ENCODE peak calls at places on chromosomes 5 and 9, in six cellular contexts. M, E, R, T, B and F are unnamed samples.

GRCh38 chr5:122099060-122099790 is 21.2 kb upstream of the LOX start:
- DNase-seq in M (no peak), E (no peak), R (peak), T (no peak), B (no peak), F (no peak)

GRCh38 chr5:77076961-77077820 is 9.9 kb downstream of the ZBED3 start:
- DNase-seq in M (peak), E (peak), R (peak), T (peak), B (peak), F (no peak)

GRCh38 chr9:85524531-85524930 is 217.2 kb downstream of the AGTPBP1 start:
- DNase-seq in M (no peak), E (no peak), R (peak), T (no peak), B (no peak), F (no peak)

GRCh38 chr5:123092696-123093095 is 3.7 kb downstream of the PRDM6 start:
- DNase-seq in M (no peak), E (no peak), R (no peak), T (no peak), B (no peak), F (no peak)

GRCh38 chr5:3269400-3270169 is 326.0 kb upstream of the IRX1 start:
- DNase-seq in M (no peak), E (peak), R (no peak), T (no peak), B (no peak), F (no peak)

GRCh38 chr5:6291961-6292360 is 86.4 kb downstream of the MED10 start:
- DNase-seq in M (no peak), E (no peak), R (peak), T (peak), B (no peak), F (peak)

GRCh38 chr5:76363385-76364261 is 39.5 kb upstream of the IQGAP2 start:
- DNase-seq in M (no peak), E (peak), R (no peak), T (peak), B (no peak), F (no peak)

GRCh38 chr9:401223-401622 is 186.6 kb downstream of the DOCK8 start:
- DNase-seq in M (no peak), E (no peak), R (no peak), T (no peak), B (no peak), F (no peak)

GRCh38 chr5:154865466-154866184 is 7.2 kb downstream of the CNOT8 start:
- DNase-seq in M (no peak), E (no peak), R (peak), T (no peak), B (no peak), F (no peak)

GRCh38 chr9:17783227-17783626 is 204.4 kb downstream of the SH3GL2 start:
- DNase-seq in M (no peak), E (no peak), R (peak), T (no peak), B (no peak), F (no peak)

GRCh38 chr5:54733101-54733500 is 215.5 kb downstream of the SNX18 start:
- DNase-seq in M (no peak), E (no peak), R (no peak), T (no peak), B (no peak), F (no peak)

GRCh38 chr9:122180633-122181032 is 20.9 kb downstream of the MORN5 start:
- DNase-seq in M (no peak), E (no peak), R (peak), T (no peak), B (peak), F (no peak)

GRCh38 chr9:106880863-106881262 is 17.9 kb downstream of the ZNF462 start:
- DNase-seq in M (no peak), E (no peak), R (peak), T (no peak), B (no peak), F (no peak)

GRCh38 chr5:179613460-179614071 is 9.9 kb downstream of the HNRNPH1 start:
- DNase-seq in M (no peak), E (no peak), R (no peak), T (no peak), B (no peak), F (no peak)

GRCh38 chr5:107985144-107985543 is 314.4 kb upstream of the EFNA5 start:
- DNase-seq in M (no peak), E (no peak), R (peak), T (peak), B (no peak), F (no peak)

GRCh38 chr9:98135558-98135934 is 16.5 kb upstream of the TRIM14 start:
- DNase-seq in M (no peak), E (no peak), R (no peak), T (no peak), B (no peak), F (no peak)

GRCh38 chr9:87578625-87579024 is 81.0 kb downstream of the DAPK1 start:
- DNase-seq in M (no peak), E (no peak), R (peak), T (no peak), B (no peak), F (no peak)

GRCh38 chr9:108534741-108535140 is 321.0 kb downstream of the ACTL7B start:
- DNase-seq in M (no peak), E (no peak), R (peak), T (no peak), B (no peak), F (no peak)

GRCh38 chr9:71765693-71766092 is 2.6 kb downstream of the CEMIP2 start:
- DNase-seq in M (no peak), E (no peak), R (no peak), T (peak), B (no peak), F (no peak)

GRCh38 chr9:72305102-72305546 is 59.9 kb downstream of the ZFAND5 start:
- DNase-seq in M (peak), E (peak), R (peak), T (peak), B (no peak), F (no peak)

GRCh38 chr5:6727231-6727630 is 14.0 kb downstream of the TENT4A start:
- DNase-seq in M (no peak), E (no peak), R (no peak), T (no peak), B (no peak), F (no peak)

GRCh38 chr9:127538849-127539258 is 73.2 kb upstream of the STXBP1 start:
- DNase-seq in M (no peak), E (no peak), R (peak), T (no peak), B (no peak), F (no peak)

GRCh38 chr9:19229725-19230355 is 653 bp upstream of the DENND4C start:
- DNase-seq in M (peak), E (peak), R (no peak), T (peak), B (peak), F (peak)

GRCh38 chr9:84799231-84799630 is 129.7 kb downstream of the NTRK2 start:
- DNase-seq in M (no peak), E (no peak), R (no peak), T (no peak), B (no peak), F (no peak)

GRCh38 chr9:124812401-124813016 is 35.6 kb downstream of the OLFML2A start:
- DNase-seq in M (no peak), E (peak), R (peak), T (no peak), B (no peak), F (no peak)

GRCh38 chr5:39520232-39520572 is 95.4 kb upstream of the DAB2 start:
- DNase-seq in M (no peak), E (no peak), R (peak), T (no peak), B (no peak), F (no peak)

GRCh38 chr5:115306011-115306530 is 9.6 kb upstream of the CCDC112 start:
- DNase-seq in M (no peak), E (no peak), R (no peak), T (no peak), B (no peak), F (no peak)

GRCh38 chr9:137816531-137817235 is 60.9 kb upstream of the CACNA1B start:
- DNase-seq in M (no peak), E (no peak), R (no peak), T (no peak), B (no peak), F (no peak)

GRCh38 chr9:17057729-17058128 is 77.1 kb upstream of the CNTLN start:
- DNase-seq in M (no peak), E (no peak), R (no peak), T (no peak), B (peak), F (no peak)

GRCh38 chr5:77251921-77252320 is 41.4 kb downstream of the PDE8B start:
- DNase-seq in M (no peak), E (no peak), R (no peak), T (no peak), B (no peak), F (no peak)

GRCh38 chr5:132498686-132499271 is 8.2 kb upstream of the IRF1 start:
- DNase-seq in M (no peak), E (peak), R (no peak), T (no peak), B (no peak), F (no peak)

GRCh38 chr9:110141118-110141797 is 66.7 kb downstream of the C9orf152 start:
- DNase-seq in M (no peak), E (no peak), R (peak), T (no peak), B (no peak), F (no peak)

GRCh38 chr5:149550267-149550582 is 1.0 kb downstream of the CSNK1A1 start:
- DNase-seq in M (peak), E (no peak), R (peak), T (peak), B (no peak), F (no peak)